ENCODE peak calls at places on chromosome 3, in ten cellular contexts. S, X, Y, H, K, D, M, B, N and A are unnamed samples.

GRCh38 chr3:172690936-172691335 is 19.9 kb downstream of the NCEH1 start:
- DNase-seq in S (no peak), X (no peak), Y (no peak), H (no peak), K (no peak), D (no peak), M (no peak), B (no peak), N (no peak), A (no peak)

GRCh38 chr3:57091471-57091870 is 31.0 kb downstream of the SPATA12 start:
- DNase-seq in S (peak), X (no peak), Y (no peak), H (no peak), K (no peak), D (no peak), M (no peak), B (peak), N (peak), A (no peak)

GRCh38 chr3:101780661-101781060 is 1.6 kb downstream of the NXPE3 start:
- DNase-seq in S (peak), X (no peak), Y (no peak), H (no peak), K (no peak), D (no peak), M (no peak), B (peak), N (peak), A (peak)

GRCh38 chr3:71710906-71711494 is 14.2 kb downstream of the EIF4E3 start:
- DNase-seq in S (peak), X (no peak), Y (no peak), H (no peak), K (no peak), D (no peak), M (peak), B (peak), N (peak), A (no peak)

GRCh38 chr3:150760431-150761200 is 2.4 kb downstream of the SIAH2 start:
- DNase-seq in S (no peak), X (no peak), Y (no peak), H (no peak), K (no peak), D (no peak), M (peak), B (no peak), N (no peak), A (no peak)

GRCh38 chr3:178267158-178267838 is 268.9 kb upstream of the KCNMB2 start:
- DNase-seq in S (peak), X (no peak), Y (no peak), H (no peak), K (no peak), D (no peak), M (no peak), B (no peak), N (no peak), A (no peak)

GRCh38 chr3:197829397-197830045 is 38.5 kb downstream of the LRCH3 start:
- DNase-seq in S (no peak), X (no peak), Y (no peak), H (no peak), K (no peak), D (no peak), M (no peak), B (no peak), N (no peak), A (no peak)

GRCh38 chr3:140748903-140749302 is 71.0 kb downstream of the TRIM42 start:
- DNase-seq in S (no peak), X (no peak), Y (no peak), H (no peak), K (no peak), D (no peak), M (no peak), B (no peak), N (no peak), A (peak)

GRCh38 chr3:112043621-112044201 is 9.2 kb downstream of the TMPRSS7 start:
- DNase-seq in S (peak), X (no peak), Y (no peak), H (no peak), K (peak), D (no peak), M (peak), B (peak), N (peak), A (peak)

GRCh38 chr3:45332493-45332892 is 55.9 kb upstream of the LARS2 start:
- DNase-seq in S (no peak), X (no peak), Y (no peak), H (no peak), K (no peak), D (no peak), M (no peak), B (no peak), N (no peak), A (no peak)

GRCh38 chr3:5095879-5096278 is 26.2 kb upstream of the ARL8B start:
- DNase-seq in S (peak), X (no peak), Y (no peak), H (no peak), K (peak), D (no peak), M (no peak), B (peak), N (peak), A (peak)
- H3K4me3 ChIP-seq in S (no peak), X (peak), Y (peak), H (peak), K (no peak), D (peak), M (no peak), B (peak), N (peak), A (no peak)

DNA sequence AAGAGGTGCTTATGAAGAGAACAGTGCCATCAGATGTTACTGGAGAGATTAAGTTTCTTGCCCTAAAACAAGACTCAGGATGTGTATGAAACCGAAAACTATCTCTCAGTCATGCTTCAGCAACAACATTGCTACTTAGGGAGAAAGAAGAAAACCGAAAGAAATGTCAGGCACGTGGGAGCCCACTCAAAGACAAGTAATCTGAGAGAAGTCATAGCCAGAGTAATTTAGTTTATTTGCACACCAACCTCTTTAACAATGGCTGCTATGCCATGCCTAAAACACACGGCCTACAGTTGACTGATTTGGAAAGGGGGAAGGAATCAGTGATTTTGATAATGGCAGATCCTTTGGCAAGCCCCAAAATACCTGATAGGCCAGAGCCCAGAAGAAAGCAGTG is 162.9 kb downstream of the TIGIT start:
- DNase-seq in S (no peak), X (no peak), Y (no peak), H (no peak), K (no peak), D (no peak), M (no peak), B (no peak), N (no peak), A (no peak)
- H3K4me3 ChIP-seq in S (no peak), X (no peak), Y (no peak), H (no peak), K (no peak), D (no peak), M (no peak), B (no peak), N (no peak), A (no peak)

DNA sequence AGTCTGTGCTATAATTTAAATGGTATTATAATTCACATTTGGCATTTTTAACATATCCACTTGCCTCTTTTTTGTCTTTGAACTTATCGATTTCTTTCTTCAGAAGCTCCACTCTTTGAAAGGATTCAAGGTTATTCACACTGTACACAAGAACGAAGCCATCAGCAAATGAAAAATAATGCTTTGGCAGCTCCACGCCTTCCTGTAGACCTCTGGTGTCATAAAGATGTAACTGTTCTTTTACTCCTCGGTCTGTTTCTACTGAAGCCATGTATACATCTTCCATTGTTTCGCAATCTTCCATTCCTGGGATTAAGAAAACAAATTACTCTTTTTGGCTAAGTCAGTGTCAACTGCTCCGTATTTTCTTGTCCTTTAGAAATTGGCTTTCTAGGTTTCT is 16.0 kb downstream of the NKIRAS1 start:
- DNase-seq in S (peak), X (no peak), Y (no peak), H (no peak), K (no peak), D (no peak), M (no peak), B (peak), N (no peak), A (no peak)
- H3K4me3 ChIP-seq in S (no peak), X (no peak), Y (no peak), H (no peak), K (no peak), D (no peak), M (no peak), B (no peak), N (no peak), A (no peak)

DNA sequence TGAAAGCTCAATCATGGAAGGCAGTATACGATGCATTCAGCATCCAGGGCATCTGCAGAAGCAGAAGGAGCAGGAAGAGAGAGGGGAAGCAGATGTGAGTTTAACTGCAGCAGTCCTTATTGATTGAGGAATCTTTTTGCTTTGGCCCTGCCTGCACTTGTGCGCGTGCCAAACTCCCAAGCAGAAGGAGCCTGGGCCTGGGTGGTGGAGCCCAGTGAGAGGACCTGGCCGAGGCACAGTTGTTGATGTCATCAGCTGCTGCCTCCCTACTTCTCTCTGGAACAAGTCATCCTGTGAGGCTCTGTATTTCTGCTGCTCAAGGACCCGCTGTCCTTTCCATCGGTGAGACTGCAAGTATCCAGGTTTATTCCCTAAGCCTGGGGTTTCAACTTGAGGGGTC is 65.5 kb upstream of the ROPN1 start:
- DNase-seq in S (no peak), X (no peak), Y (no peak), H (no peak), K (no peak), D (no peak), M (no peak), B (peak), N (no peak), A (no peak)
- H3K4me3 ChIP-seq in S (no peak), X (no peak), Y (no peak), H (no peak), K (no peak), D (no peak), M (no peak), B (no peak), N (no peak), A (no peak)

GRCh38 chr3:169668081-169668956 is 4.8 kb upstream of the MECOM start:
- DNase-seq in S (peak), X (no peak), Y (no peak), H (no peak), K (peak), D (peak), M (peak), B (no peak), N (peak), A (peak)
- H3K4me3 ChIP-seq in S (peak), X (peak), Y (peak), H (peak), K (peak), D (peak), M (no peak), B (no peak), N (peak), A (peak)

GRCh38 chr3:64266983-64267382 is 41.7 kb upstream of the PRICKLE2 start:
- DNase-seq in S (no peak), X (no peak), Y (no peak), H (no peak), K (no peak), D (no peak), M (no peak), B (no peak), N (peak), A (no peak)
- H3K4me3 ChIP-seq in S (peak), X (peak), Y (peak), H (peak), K (peak), D (peak), M (no peak), B (peak), N (peak), A (no peak)

DNA sequence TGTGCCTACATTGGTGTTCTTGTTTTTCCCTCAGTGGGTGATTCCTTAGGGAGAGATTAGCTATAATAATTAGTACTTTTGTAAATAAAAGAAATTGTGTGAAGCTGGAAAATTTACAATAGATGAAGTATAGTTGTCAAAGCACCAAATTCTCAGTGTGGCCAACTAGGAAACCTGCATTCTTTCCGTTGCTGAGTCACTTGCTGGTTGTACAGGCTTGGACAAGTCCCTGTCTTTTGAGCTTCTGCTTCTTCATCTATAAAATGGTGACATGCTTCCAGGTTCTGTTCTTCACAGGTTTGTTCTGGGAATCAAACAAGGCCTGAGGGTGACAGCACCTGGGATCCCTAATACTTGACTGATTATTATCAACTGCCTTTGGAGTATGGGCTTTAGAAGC is 184.1 kb upstream of the HES1 start:
- DNase-seq in S (no peak), X (no peak), Y (no peak), H (no peak), K (no peak), D (no peak), M (no peak), B (no peak), N (no peak), A (no peak)
- H3K4me3 ChIP-seq in S (no peak), X (no peak), Y (no peak), H (no peak), K (no peak), D (no peak), M (no peak), B (no peak), N (no peak), A (no peak)

GRCh38 chr3:16547958-16548357 is 34.5 kb upstream of the RFTN1 start:
- DNase-seq in S (no peak), X (no peak), Y (no peak), H (no peak), K (no peak), D (no peak), M (no peak), B (no peak), N (no peak), A (no peak)

GRCh38 chr3:16550676-16551341 is 37.3 kb upstream of the RFTN1 start:
- DNase-seq in S (peak), X (no peak), Y (no peak), H (no peak), K (peak), D (no peak), M (peak), B (peak), N (peak), A (peak)

GRCh38 chr3:16548721-16549120 is 35.2 kb upstream of the RFTN1 start:
- DNase-seq in S (peak), X (no peak), Y (no peak), H (no peak), K (no peak), D (no peak), M (no peak), B (peak), N (peak), A (peak)

GRCh38 chr3:16551342-16551976 is 38.0 kb upstream of the RFTN1 start:
- DNase-seq in S (no peak), X (no peak), Y (no peak), H (no peak), K (no peak), D (no peak), M (no peak), B (no peak), N (no peak), A (no peak)

DNA sequence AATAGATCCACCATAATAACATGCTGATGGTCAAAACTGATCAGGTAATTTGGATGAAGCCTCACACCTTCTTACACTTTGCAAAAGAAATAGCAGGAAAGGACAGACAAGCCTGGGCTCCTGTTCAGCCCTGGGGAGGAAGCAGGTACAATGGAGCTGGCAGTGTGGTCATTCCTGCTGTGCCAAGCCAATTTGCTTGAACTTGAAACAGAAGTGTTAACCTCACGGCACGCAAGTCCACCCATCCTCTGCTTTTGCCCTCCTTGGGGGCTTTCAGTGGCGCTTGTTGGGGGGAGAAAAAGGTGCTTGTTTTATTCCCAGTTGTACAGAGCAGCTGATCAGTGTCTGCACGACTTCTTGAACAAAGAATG is 36.8 kb upstream of the RFTN1 start:
- DNase-seq in S (no peak), X (no peak), Y (no peak), H (no peak), K (no peak), D (no peak), M (no peak), B (no peak), N (no peak), A (no peak)
- H3K4me3 ChIP-seq in S (no peak), X (no peak), Y (peak), H (peak), K (no peak), D (peak), M (no peak), B (no peak), N (peak), A (no peak)

DNA sequence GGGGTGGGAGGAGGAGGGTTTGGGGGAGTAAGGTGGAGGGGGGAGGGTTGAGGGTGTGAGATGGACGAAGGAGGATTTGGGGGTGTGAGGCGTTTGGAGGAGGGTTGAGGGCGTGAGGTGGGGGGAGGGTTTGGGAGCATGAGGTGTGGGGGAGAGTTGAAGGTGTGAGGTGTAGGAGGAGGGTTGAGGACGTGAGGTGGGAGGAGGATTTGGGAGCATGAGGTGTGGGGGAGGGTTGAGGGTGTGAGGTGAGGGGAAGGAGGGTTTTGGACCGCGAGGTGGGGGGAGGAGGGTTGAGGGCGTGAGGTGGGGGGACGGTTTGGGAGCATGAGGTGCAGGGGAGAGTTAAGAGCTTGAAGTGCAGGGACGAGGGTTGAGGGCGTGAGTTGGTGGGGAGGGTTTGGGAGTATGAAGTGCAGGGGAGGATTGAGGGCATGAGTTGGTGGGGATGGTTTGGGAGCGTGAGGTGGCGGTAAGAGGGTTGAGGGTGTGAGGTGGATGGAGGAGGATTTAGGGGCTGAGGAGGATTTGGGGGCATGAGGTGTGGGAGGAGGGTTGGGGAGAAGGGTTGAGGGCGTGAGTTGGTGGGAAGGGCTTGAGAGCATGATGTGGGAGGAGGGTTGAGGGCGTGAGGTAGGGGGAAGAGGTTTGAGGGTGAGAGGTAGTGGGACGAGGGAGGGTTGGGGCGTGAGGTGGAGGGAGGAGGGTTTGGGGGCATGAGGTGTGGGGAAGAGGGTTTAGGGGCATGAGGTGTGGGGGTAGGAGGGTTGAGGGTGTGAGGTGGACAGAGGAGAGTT is 1.2 kb downstream of the MLF1 start:
- DNase-seq in S (no peak), X (no peak), Y (no peak), H (no peak), K (no peak), D (no peak), M (no peak), B (no peak), N (no peak), A (no peak)
- H3K4me3 ChIP-seq in S (no peak), X (peak), Y (peak), H (no peak), K (no peak), D (no peak), M (no peak), B (no peak), N (no peak), A (no peak)

GRCh38 chr3:41575754-41576153 is 376.4 kb downstream of the CTNNB1 start:
- DNase-seq in S (no peak), X (no peak), Y (no peak), H (no peak), K (no peak), D (no peak), M (no peak), B (no peak), N (no peak), A (no peak)
- H3K4me3 ChIP-seq in S (no peak), X (no peak), Y (no peak), H (no peak), K (no peak), D (no peak), M (no peak), B (no peak), N (no peak), A (no peak)